ENCODE peak calls at places on chromosome 15, in four cellular contexts. K is A172, U is RKO, Q is upper lobe of right lung. H is an unnamed sample.

GRCh38 chr15:67175643-67176071 is 78.8 kb downstream of the AAGAB start:
- DNase-seq in Q (no peak), U (no peak), K (peak; percentile 32), H (no peak)

GRCh38 chr15:69668963-69669362 is 216.3 kb downstream of the RPLP1 start:
- DNase-seq in U (no peak), K (no peak), Q (no peak), H (no peak)

GRCh38 chr15:90315276-90315982 is 36.7 kb upstream of the ZNF774 start:
- DNase-seq in U (no peak), K (peak; percentile 74), Q (no peak), H (peak; percentile 45)

GRCh38 chr15:62578548-62578947 is 413.5 kb upstream of the C2CD4B start:
- DNase-seq in K (no peak), U (no peak), Q (no peak), H (no peak)

GRCh38 chr15:49495993-49496747 is 73.1 kb downstream of the FGF7 start:
- DNase-seq in K (no peak), U (no peak), Q (no peak), H (no peak)

GRCh38 chr15:77094397-77095030 is 23.6 kb upstream of the TSPAN3 start:
- DNase-seq in K (no peak), U (no peak), Q (no peak), H (no peak)

GRCh38 chr15:52085289-52085688 is 27.3 kb downstream of the BCL2L10 start:
- DNase-seq in K (no peak), U (peak; percentile 64), Q (no peak), H (no peak)

GRCh38 chr15:83983634-83984458 is 251.7 kb upstream of the GOLGA6L4 start:
- DNase-seq in K (no peak), U (no peak), Q (no peak), H (no peak)

GRCh38 chr15:57751177-57751800 is 44.8 kb downstream of the POLR2M start:
- DNase-seq in Q (no peak), U (peak; percentile 30), K (peak; percentile 28), H (peak; percentile 58)

GRCh38 chr15:79923068-79923514 is 26.3 kb upstream of the MTHFS start:
- DNase-seq in U (peak; percentile 61), K (peak; percentile 20), Q (peak; percentile 91), H (peak; percentile 12)

GRCh38 chr15:88636039-88636438 is 2.8 kb upstream of the ISG20 start:
- DNase-seq in U (peak; percentile 24), K (no peak), Q (no peak), H (no peak)

GRCh38 chr15:34133511-34133910 is 31.6 kb downstream of the PGBD4 start:
- DNase-seq in Q (no peak), U (no peak), K (no peak), H (no peak)

GRCh38 chr15:55958349-55958748 is 35.1 kb downstream of the NEDD4 start:
- DNase-seq in Q (no peak), K (no peak), U (no peak), H (no peak)

GRCh38 chr15:80773122-80773551 is 6.0 kb upstream of the CEMIP start:
- DNase-seq in U (no peak), K (no peak), Q (no peak), H (no peak)

H was measured in hippocampal formation.